ENCODE peak calls at places on chromosomes 11 and 22, in ten cellular contexts. H is kidney tubule cell; Q is amniotic stem cell; M is effector CD4-positive, alpha-beta T cell; O is astrocyte; I is occipital lobe; G is foreskin fibroblast; U is hypothalamus; V is pancreas; C is hepatic stellate cell. Z is an unnamed sample.

GRCh38 chr11:29279716-29280115 is 737.1 kb downstream of the KCNA4 start:
- DNase-seq in M (no peak), C (no peak), U (no peak), H (no peak), I (no peak), V (no peak), O (no peak), Q (no peak), G (no peak), Z (no peak)

GRCh38 chr22:37501610-37502341 is 15.6 kb upstream of the MFNG start:
- DNase-seq in M (no peak), C (peak; percentile 90), O (peak; percentile 86), U (no peak), G (peak; percentile 90), I (no peak), Q (no peak), H (peak; percentile 97), V (peak; percentile 94), Z (peak; percentile 92)

GRCh38 chr11:82865841-82866240 is 34.4 kb downstream of the PRCP start:
- DNase-seq in M (no peak), O (no peak), C (no peak), G (peak; percentile 62), Q (no peak), U (no peak), H (peak; percentile 43), V (no peak), I (no peak), Z (no peak)

GRCh38 chr22:40922484-40923303 is 28.5 kb upstream of the RBX1 start:
- DNase-seq in O (peak; percentile 29), I (no peak), H (peak; percentile 68), C (peak; percentile 44), G (peak; percentile 80), U (no peak), Q (peak; percentile 37), M (peak; percentile 21), V (no peak), Z (peak; percentile 72)

GRCh38 chr22:19691721-19692341 is 22.5 kb upstream of the SEPTIN5 start:
- DNase-seq in U (peak; percentile 18), H (peak; percentile 82), M (no peak), I (no peak), O (peak; percentile 67), V (no peak), Q (no peak), G (peak; percentile 45), C (peak; percentile 46), Z (no peak)

GRCh38 chr11:82315093-82315492 is 418.6 kb downstream of the FAM181B start:
- DNase-seq in C (no peak), M (no peak), H (peak; percentile 31), Q (no peak), I (no peak), U (no peak), O (no peak), G (no peak), V (peak; percentile 11), Z (no peak)

GRCh38 chr11:93248602-93249001 is 50.8 kb upstream of the SLC36A4 start:
- DNase-seq in C (no peak), H (no peak), V (no peak), I (no peak), G (peak; percentile 13), O (no peak), Q (no peak), U (no peak), M (no peak), Z (peak; percentile 7)

GRCh38 chr11:326842-327580 is 6.4 kb upstream of the IFITM3 start:
- DNase-seq in O (no peak), U (peak; percentile 59), M (peak; percentile 42), C (no peak), H (peak; percentile 71), G (peak; percentile 74), V (peak; percentile 73), Q (no peak), I (no peak), Z (peak; percentile 85)

GRCh38 chr11:43959321-43959995 is 17.0 kb downstream of the C11orf96 start:
- DNase-seq in I (no peak), V (no peak), C (no peak), U (no peak), H (no peak), G (no peak), Q (no peak), O (no peak), M (no peak), Z (no peak)

GRCh38 chr11:7964873-7965272 is 374 bp downstream of the NLRP10 start:
- DNase-seq in V (no peak), G (peak; percentile 87), O (peak; percentile 71), H (peak; percentile 42), C (peak; percentile 35), I (no peak), M (no peak), Q (no peak), U (no peak), Z (no peak)

GRCh38 chr22:18023509-18024275 is 669 bp downstream of the MICAL3 start:
- DNase-seq in M (no peak), G (peak; percentile 95), I (peak; percentile 65), Q (peak; percentile 63), H (peak; percentile 91), V (peak; percentile 80), C (peak; percentile 86), U (peak; percentile 72), O (peak; percentile 84), Z (peak; percentile 81)

GRCh38 chr22:37904572-37905533 is 1.2 kb upstream of the MICALL1 start:
- DNase-seq in O (peak; percentile 98), V (no peak), G (peak; percentile 99), Q (peak; percentile 94), U (peak; percentile 62), I (no peak), H (peak; percentile 97), M (no peak), C (peak; percentile 99), Z (peak; percentile 98)

GRCh38 chr11:43830928-43831440 is 49.6 kb upstream of the ALKBH3 start:
- DNase-seq in I (peak; percentile 65), M (no peak), O (peak; percentile 100), U (no peak), Q (peak; percentile 93), V (peak; percentile 21), H (peak; percentile 100), G (peak; percentile 98), C (peak; percentile 81), Z (peak; percentile 47)

GRCh38 chr11:84117394-84117793 is 831.2 kb upstream of the CCDC90B start:
- DNase-seq in H (no peak), Q (no peak), V (no peak), O (peak; percentile 33), G (no peak), C (no peak), U (no peak), M (no peak), I (no peak), Z (no peak)

GRCh38 chr11:7278314-7278917 is 26.7 kb downstream of the SYT9 start:
- DNase-seq in M (no peak), I (no peak), U (no peak), Q (no peak), V (no peak), C (peak; percentile 29), G (peak; percentile 64), O (no peak), H (peak; percentile 50), Z (peak; percentile 67)

GRCh38 chr11:102924851-102925380 is 30.6 kb downstream of the MMP13 start:
- DNase-seq in U (no peak), Q (no peak), C (no peak), M (no peak), H (peak; percentile 66), V (no peak), O (peak; percentile 66), I (no peak), G (peak; percentile 73), Z (no peak)

Z was measured in lung microvascular endothelial cell.